ENCODE peak calls at places on chromosomes 3 and 15, in nine cellular contexts. X is stomach; F is NAMALWA; A is left colon; L is NCI-H460; I is NCI-H1092 treated with DMSO at 0.1 percent for 48 hours; T is fibroblast of the aortic adventitia; E is T-helper 2 cell; W is stimulated activated naive B cell treated with anti-CD40 and anti-IgM and Interleukin-4, amounts not matched to agents 10 μg/mL and 1 μg/mL and 100 μg/mL, for 72 hours. G is an unnamed sample.

GRCh38 chr3:119647843-119648575 is 12.4 kb downstream of the POPDC2 start:
- DNase-seq in X (no peak), A (no peak), I (no peak), L (no peak), T (peak), E (no peak), W (no peak), F (no peak), G (no peak)

GRCh38 chr3:124634210-124635168 is 95.8 kb upstream of the UMPS start:
- DNase-seq in T (no peak), I (no peak), X (no peak), F (no peak), L (no peak), E (no peak), W (peak), A (peak), G (no peak)

GRCh38 chr3:12730511-12731234 is 28.4 kb downstream of the TMEM40 start:
- DNase-seq in T (no peak), L (no peak), E (no peak), F (no peak), A (no peak), I (no peak), X (no peak), W (no peak), G (no peak)

GRCh38 chr15:86572368-86572841 is 492.7 kb downstream of the AGBL1 start:
- DNase-seq in A (no peak), I (no peak), W (no peak), E (no peak), T (no peak), F (no peak), X (no peak), L (no peak), G (no peak)

GRCh38 chr3:46913644-46914043 is 36.1 kb downstream of the PTH1R start:
- DNase-seq in E (no peak), L (no peak), A (peak), X (no peak), I (peak), F (no peak), T (peak), W (no peak), G (no peak)

GRCh38 chr3:183764854-183765731 is 60.3 kb downstream of the MAP6D1 start:
- DNase-seq in L (no peak), X (no peak), F (peak), E (no peak), A (peak), I (no peak), W (no peak), T (peak), G (peak)

GRCh38 chr15:62063851-62064635 is 2.7 kb upstream of the C2CD4A start:
- DNase-seq in A (no peak), T (peak), I (no peak), E (no peak), F (no peak), L (peak), X (no peak), W (no peak), G (no peak)

GRCh38 chr3:33426630-33427341 is 13.4 kb downstream of the UBP1 start:
- DNase-seq in L (no peak), I (no peak), W (no peak), X (no peak), E (no peak), A (peak), F (no peak), T (no peak), G (no peak)

GRCh38 chr3:11230807-11231206 is 41.4 kb upstream of the ATG7 start:
- DNase-seq in I (no peak), L (no peak), A (no peak), X (no peak), W (no peak), F (no peak), E (no peak), T (no peak), G (no peak)

GRCh38 chr3:133040696-133041523 is 2.7 kb downstream of the TMEM108 start:
- DNase-seq in F (peak), L (peak), T (peak), W (peak), I (peak), E (no peak), A (peak), X (peak), G (peak)

GRCh38 chr3:40989141-40990061 is 209.9 kb upstream of the CTNNB1 start:
- DNase-seq in F (no peak), L (no peak), W (no peak), X (no peak), A (no peak), T (no peak), I (no peak), E (no peak), G (no peak)

GRCh38 chr3:195356151-195357086 is 85.5 kb upstream of the XXYLT1 start:
- DNase-seq in E (no peak), X (no peak), I (no peak), A (no peak), F (no peak), T (peak), L (no peak), W (no peak), G (no peak)

GRCh38 chr15:41583795-41584194 is 24.8 kb downstream of the TYRO3 start:
- DNase-seq in A (no peak), X (no peak), W (no peak), L (no peak), F (no peak), I (no peak), T (no peak), E (no peak), G (no peak)

GRCh38 chr3:51024765-51025681 is 350.3 kb downstream of the DOCK3 start:
- DNase-seq in E (peak), L (no peak), F (no peak), W (no peak), T (no peak), A (peak), I (no peak), X (peak), G (no peak)

GRCh38 chr3:187743195-187744141 is 1.8 kb downstream of the BCL6 start:
- DNase-seq in X (peak), A (peak), W (peak), E (peak), I (peak), F (peak), L (no peak), T (peak), G (peak)

GRCh38 chr15:90953947-90954711 is 555 bp upstream of the RCCD1 start:
- DNase-seq in L (no peak), X (no peak), W (no peak), I (no peak), E (no peak), T (no peak), A (no peak), F (no peak), G (no peak)

GRCh38 chr3:149280950-149281349 is 52.5 kb downstream of the TM4SF18 start:
- DNase-seq in A (no peak), L (no peak), X (no peak), W (no peak), T (no peak), F (no peak), E (no peak), I (no peak), G (no peak)

GRCh38 chr3:94440767-94441493 is 378.1 kb downstream of the NSUN3 start:
- DNase-seq in X (no peak), F (no peak), A (no peak), I (no peak), L (no peak), E (no peak), T (peak), W (no peak), G (no peak)

GRCh38 chr3:197430961-197431910 is 124.5 kb downstream of the BDH1 start:
- DNase-seq in T (peak), F (no peak), I (no peak), E (no peak), W (no peak), X (no peak), L (no peak), A (no peak), G (no peak)

GRCh38 chr3:99984668-99985067 is 129.6 kb downstream of the FILIP1L start:
- DNase-seq in T (no peak), E (no peak), A (no peak), F (no peak), I (no peak), X (no peak), L (no peak), W (no peak), G (no peak)

GRCh38 chr15:90200534-90201139 is 493 bp upstream of the SEMA4B start:
- DNase-seq in W (no peak), L (no peak), I (no peak), F (peak), X (no peak), A (no peak), E (no peak), T (no peak), G (no peak)

GRCh38 chr15:31268911-31269784 is 57.5 kb upstream of the KLF13 start:
- DNase-seq in X (peak), A (no peak), I (no peak), T (no peak), W (no peak), F (no peak), L (no peak), E (no peak), G (no peak)

GRCh38 chr3:172101107-172101506 is 61.7 kb downstream of the FNDC3B start:
- DNase-seq in A (no peak), E (no peak), W (no peak), T (no peak), I (no peak), F (peak), L (no peak), X (no peak), G (no peak)

GRCh38 chr3:46695177-46695961 is 1.9 kb upstream of the ALS2CL start:
- DNase-seq in W (no peak), F (peak), X (peak), T (peak), L (no peak), A (peak), I (no peak), E (peak), G (peak)

GRCh38 chr3:177960722-177961121 is 575.5 kb upstream of the KCNMB2 start:
- DNase-seq in A (no peak), I (no peak), T (no peak), X (no peak), E (no peak), F (no peak), L (no peak), W (no peak), G (no peak)